ENCODE peak calls at places on chromosomes 13 and 19, in five cellular contexts. L is kidney epithelial cell, H is AG04450, T is GM12865, O is Calu3. E is an unnamed sample.

GRCh38 chr19:50419580-50420035 is 870 bp downstream of the SPIB start:
- DNase-seq in L (no peak), H (no peak), T (peak; percentile 69), O (no peak), E (peak; percentile 77)

GRCh38 chr13:27174766-27175455 is 3.3 kb upstream of the USP12 start:
- DNase-seq in L (no peak), H (no peak), T (peak; percentile 48), O (no peak), E (no peak)

GRCh38 chr13:97539651-97540230 is 105.8 kb downstream of the RAP2A start:
- DNase-seq in L (no peak), H (no peak), T (peak; percentile 47), O (no peak), E (peak; percentile 9)

GRCh38 chr13:45015300-45015699 is 26.0 kb downstream of the GPALPP1 start:
- DNase-seq in L (peak; percentile 9), H (no peak), T (no peak), O (no peak), E (no peak)

GRCh38 chr19:34808566-34808965 is 35.6 kb upstream of the ZNF599 start:
- DNase-seq in L (peak; percentile 2), H (peak; percentile 20), T (no peak), O (no peak), E (no peak)

GRCh38 chr19:53308339-53308811 is 25.2 kb upstream of the ZNF845 start:
- DNase-seq in L (no peak), H (no peak), T (no peak), O (no peak), E (no peak)

GRCh38 chr13:33111414-33112110 is 95.3 kb downstream of the KL start:
- DNase-seq in L (no peak), H (no peak), T (no peak), O (no peak), E (no peak)

GRCh38 chr13:74929436-74929835 is 552.5 kb downstream of the TBC1D4 start:
- DNase-seq in L (no peak), H (no peak), T (no peak), O (no peak), E (no peak)

GRCh38 chr13:44837250-44837649 is 152.0 kb downstream of the NUFIP1 start:
- DNase-seq in L (no peak), H (peak; percentile 21), T (no peak), O (no peak), E (no peak)

GRCh38 chr13:67048793-67049150 is 181.4 kb downstream of the PCDH9 start:
- DNase-seq in L (peak; percentile 35), H (peak; percentile 43), T (no peak), O (no peak), E (no peak)

GRCh38 chr13:62537593-62537992 is 1121.9 kb upstream of the PCDH20 start:
- DNase-seq in L (no peak), H (no peak), T (peak; percentile 2), O (no peak), E (no peak)

GRCh38 chr13:73767191-73767741 is 366.9 kb downstream of the KLF12 start:
- DNase-seq in L (no peak), H (no peak), T (no peak), O (no peak), E (no peak)

GRCh38 chr13:39876258-39876657 is 220.8 kb downstream of the COG6 start:
- DNase-seq in L (peak; percentile 71), H (peak; percentile 70), T (peak; percentile 32), O (no peak), E (no peak)

GRCh38 chr13:26061947-26062346 is 10.1 kb upstream of the SHISA2 start:
- DNase-seq in L (peak; percentile 91), H (peak; percentile 23), T (no peak), O (no peak), E (no peak)

GRCh38 chr13:51258612-51259358 is 36.6 kb downstream of the FAM124A start:
- DNase-seq in L (no peak), H (no peak), T (no peak), O (no peak), E (no peak)

GRCh38 chr19:19201697-19202630 is 1.2 kb downstream of the NR2C2AP start:
- DNase-seq in L (no peak), H (no peak), T (no peak), O (no peak), E (no peak)

GRCh38 chr19:3618144-3618810 is 8.3 kb downstream of the CACTIN start:
- DNase-seq in L (no peak), H (peak; percentile 15), T (peak; percentile 85), O (peak; percentile 17), E (peak; percentile 76)

GRCh38 chr19:45901432-45901903 is 945 bp downstream of the MYPOP start:
- DNase-seq in L (no peak), H (no peak), T (no peak), O (no peak), E (no peak)

GRCh38 chr13:97757807-97758206 is 195.7 kb upstream of the IPO5 start:
- DNase-seq in L (no peak), H (no peak), T (no peak), O (no peak), E (no peak)

GRCh38 chr13:36096411-36097184 is 34.6 kb downstream of the DCLK1 start:
- DNase-seq in L (peak; percentile 53), H (no peak), T (no peak), O (no peak), E (no peak)

GRCh38 chr13:99295488-99296252 is 11.5 kb downstream of the GPR183 start:
- DNase-seq in L (no peak), H (no peak), T (no peak), O (no peak), E (no peak)

GRCh38 chr13:113638806-113639205 is 19.2 kb downstream of the ATP4B start:
- DNase-seq in L (no peak), H (no peak), T (no peak), O (no peak), E (no peak)

GRCh38 chr13:73496711-73497110 is 437.9 kb downstream of the KLF5 start:
- DNase-seq in L (no peak), H (no peak), T (no peak), O (no peak), E (no peak)

GRCh38 chr19:7904074-7905020 is 670 bp downstream of the MAP2K7 start:
- DNase-seq in L (no peak), H (no peak), T (peak; percentile 71), O (no peak), E (peak; percentile 69)

DNA sequence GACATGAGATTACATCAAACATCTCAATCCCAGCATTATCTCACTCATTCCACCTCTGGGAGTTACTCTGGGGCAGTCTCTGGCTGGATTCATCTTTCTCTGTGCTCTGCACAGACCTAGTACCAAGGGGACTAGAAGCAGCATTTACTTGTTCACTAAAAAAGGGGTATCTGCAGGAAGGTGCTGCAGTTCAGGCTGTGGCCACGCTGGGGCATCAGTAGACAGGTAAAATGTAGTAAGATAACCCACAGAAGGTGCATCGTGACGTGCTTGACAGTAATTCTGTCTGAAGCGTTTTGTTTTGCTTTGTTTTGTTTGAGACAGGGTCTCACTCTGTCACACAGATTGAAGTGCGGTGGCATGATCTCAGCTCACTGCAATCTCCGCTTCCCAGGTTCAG is 29.3 kb downstream of the ZNF564 start:
- DNase-seq in L (no peak), H (no peak), T (peak; percentile 26), O (no peak), E (no peak)
- TF ChIP-seq CTCF in L (no peak), H (no peak), T (no peak), O (no peak), E (no peak)

GRCh38 chr19:15379996-15380647 is 535 bp upstream of the AKAP8 start:
- DNase-seq in L (no peak), H (no peak), T (peak; percentile 74), O (peak; percentile 54), E (no peak)
- TF ChIP-seq CTCF in L (no peak), H (no peak), T (no peak), O (no peak), E (no peak)

GRCh38 chr19:43626838-43627237 is 7.4 kb upstream of the ZNF428 start:
- DNase-seq in L (no peak), H (no peak), T (no peak), O (no peak), E (no peak)

GRCh38 chr19:43624933-43625332 is 5.5 kb upstream of the ZNF428 start:
- DNase-seq in L (no peak), H (no peak), T (peak; percentile 82), O (no peak), E (peak; percentile 66)

GRCh38 chr19:43628646-43629326 is 9.4 kb upstream of the ZNF428 start:
- DNase-seq in L (no peak), H (no peak), T (no peak), O (no peak), E (no peak)

GRCh38 chr19:43623889-43624670 is 4.7 kb upstream of the ZNF428 start:
- DNase-seq in L (no peak), H (no peak), T (no peak), O (no peak), E (no peak)

GRCh38 chr19:43625918-43626579 is 6.6 kb upstream of the ZNF428 start:
- DNase-seq in L (no peak), H (no peak), T (peak; percentile 23), O (peak; percentile 33), E (no peak)
- TF ChIP-seq CTCF in L (no peak), H (no peak), T (no peak), O (no peak), E (no peak)

GRCh38 chr19:48999481-49000325 is 6.0 kb downstream of the RUVBL2 start:
- DNase-seq in L (no peak), H (peak; percentile 43), T (peak; percentile 81), O (peak; percentile 56), E (no peak)

GRCh38 chr19:48993175-48994034 is at the start of the genes GYS1 and RUVBL2:
- DNase-seq in L (peak; percentile 97), H (peak; percentile 99), T (peak; percentile 100), O (peak; percentile 100), E (peak; percentile 100)

GRCh38 chr19:48992571-48993174 is 436 bp downstream of the GYS1 start:
- DNase-seq in L (no peak), H (no peak), T (no peak), O (no peak), E (no peak)

GRCh38 chr19:48994035-48994386 is 324 bp downstream of the RUVBL2 start:
- DNase-seq in L (no peak), H (no peak), T (no peak), O (no peak), E (no peak)

DNA sequence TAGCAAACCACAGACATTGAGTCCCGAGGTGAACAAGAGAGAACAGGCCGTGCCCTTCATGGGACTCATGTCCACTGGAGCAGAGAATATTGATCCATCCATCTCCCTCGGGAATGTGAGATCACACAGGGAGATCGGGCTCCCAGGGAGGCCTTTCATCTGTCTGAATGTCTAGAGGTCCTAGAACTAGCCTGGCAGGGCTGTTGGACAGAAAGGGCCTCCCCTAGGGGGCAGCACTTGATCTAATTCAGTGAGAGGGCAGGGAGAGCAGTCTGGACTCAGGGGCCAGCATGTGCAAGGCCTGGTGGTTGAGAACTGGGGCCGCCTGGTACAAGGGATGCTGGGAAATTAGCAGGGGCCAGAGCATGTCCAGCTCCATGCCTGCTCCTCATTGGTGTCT is 4.3 kb downstream of the RUVBL2 start:
- DNase-seq in L (no peak), H (no peak), T (peak; percentile 59), O (peak; percentile 84), E (no peak)
- TF ChIP-seq CTCF in L (peak; percentile 66), H (peak; percentile 55), T (peak; percentile 56), O (peak; percentile 68), E (peak; percentile 73)

DNA sequence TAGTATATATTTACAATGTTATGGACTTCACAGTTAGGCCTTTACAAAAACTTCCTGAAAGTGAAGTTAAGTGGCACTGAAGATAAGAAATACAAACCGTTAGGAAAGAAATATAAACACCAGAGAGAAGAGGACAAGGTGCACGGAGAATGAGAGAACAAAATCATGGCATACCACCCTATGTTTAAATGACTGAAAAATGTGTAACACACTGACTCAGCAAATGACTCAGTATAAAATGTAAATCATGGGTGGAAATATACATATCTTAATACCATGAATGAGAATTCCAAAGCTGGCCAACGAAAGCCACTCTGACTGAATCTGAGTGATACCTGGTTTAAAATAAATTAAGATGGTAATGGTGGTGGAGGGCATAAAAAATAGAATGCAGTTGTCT is 260.8 kb downstream of the DNAJC15 start:
- DNase-seq in L (no peak), H (peak; percentile 70), T (no peak), O (no peak), E (no peak)
- TF ChIP-seq CTCF in L (no peak), H (no peak), T (no peak), O (no peak), E (no peak)

E was measured in GM06990.